ENCODE peak calls at places on chromosome 19, in seven cellular contexts. T is RWPE1, N is activated B cell treated with CpG ODN at 0.5 μM for 24 hours, B is fibroblast of lung, W is glutamatergic neuron, R is astrocyte of the cerebellum, P is body of pancreas. S is an unnamed sample.

GRCh38 chr19:28917661-28918060 is 295.3 kb downstream of the UQCRFS1 start:
- DNase-seq in T (no peak), P (no peak), B (no peak), N (no peak), W (no peak), R (no peak), S (no peak)

GRCh38 chr19:41997851-41998229 is 3.8 kb upstream of the ATP1A3 start:
- DNase-seq in R (no peak), P (no peak), W (peak), N (no peak), T (no peak), B (no peak), S (no peak)

GRCh38 chr19:41774515-41774980 is 19.2 kb downstream of the CEACAM6 start:
- DNase-seq in R (no peak), T (peak), W (no peak), P (no peak), B (no peak), N (no peak), S (no peak)

GRCh38 chr19:43450545-43450997 is 14.8 kb downstream of the LYPD3 start:
- DNase-seq in P (peak), W (no peak), T (no peak), B (peak), R (no peak), N (no peak), S (no peak)

GRCh38 chr19:54364775-54365257 is at the start of gene LAIR1:
- DNase-seq in R (no peak), N (no peak), P (peak), W (no peak), T (no peak), B (no peak), S (no peak)

GRCh38 chr19:12997967-12998940 is 3.0 kb downstream of the NFIX start:
- DNase-seq in W (no peak), T (no peak), P (no peak), B (no peak), R (no peak), N (no peak), S (no peak)

GRCh38 chr19:11227201-11227886 is 12.1 kb upstream of the ANGPTL8 start:
- DNase-seq in W (no peak), P (no peak), B (no peak), N (no peak), R (no peak), T (peak), S (no peak)

GRCh38 chr19:49915271-49915670 is 13.7 kb upstream of the ATF5 start:
- DNase-seq in R (no peak), P (no peak), W (no peak), T (no peak), N (no peak), B (no peak), S (no peak)

GRCh38 chr19:50896591-50897190 is 14.5 kb downstream of the KLK4 start:
- DNase-seq in B (peak), N (peak), T (peak), W (no peak), P (peak), R (no peak), S (no peak)

GRCh38 chr19:1904385-1905070 is 671 bp upstream of the ADAT3 start:
- DNase-seq in W (no peak), B (no peak), P (peak), T (peak), N (peak), R (no peak), S (no peak)

GRCh38 chr19:41328157-41328817 is 18.3 kb downstream of the CCDC97 start:
- DNase-seq in W (no peak), B (peak), R (no peak), N (no peak), T (no peak), P (peak), S (no peak)

GRCh38 chr19:38433268-38433733 is at the start of gene RYR1:
- DNase-seq in B (no peak), R (no peak), P (peak), N (peak), W (peak), T (peak), S (no peak)

GRCh38 chr19:31283701-31284100 is 65.5 kb downstream of the TSHZ3 start:
- DNase-seq in W (no peak), N (no peak), P (no peak), R (no peak), T (no peak), B (no peak), S (no peak)

GRCh38 chr19:47723573-47723923 is 10.3 kb downstream of the EHD2 start:
- DNase-seq in T (no peak), N (no peak), R (no peak), P (peak), W (no peak), B (peak), S (peak)

GRCh38 chr19:6516659-6517291 is 14.1 kb upstream of the TNFSF9 start:
- DNase-seq in P (peak), T (peak), W (peak), B (peak), R (peak), N (peak), S (peak)

GRCh38 chr19:13156968-13157882 is 7.0 kb downstream of the IER2 start:
- DNase-seq in P (peak), R (no peak), W (no peak), B (no peak), T (no peak), N (no peak), S (no peak)

GRCh38 chr19:52248256-52248655 is 21.1 kb upstream of the ZNF766 start:
- DNase-seq in W (peak), P (peak), B (peak), N (no peak), R (no peak), T (no peak), S (peak)

GRCh38 chr19:3346677-3347353 is 19.6 kb upstream of the NFIC start:
- DNase-seq in W (no peak), B (peak), P (peak), R (no peak), N (no peak), T (no peak), S (no peak)

GRCh38 chr19:3342246-3342645 is 24.1 kb upstream of the NFIC start:
- DNase-seq in N (no peak), R (no peak), T (no peak), W (no peak), P (no peak), B (no peak), S (no peak)

GRCh38 chr19:3345850-3346460 is 20.4 kb upstream of the NFIC start:
- DNase-seq in B (no peak), N (no peak), T (no peak), P (no peak), R (no peak), W (no peak), S (no peak)

GRCh38 chr19:3344608-3345598 is 21.5 kb upstream of the NFIC start:
- DNase-seq in T (no peak), R (no peak), P (no peak), B (no peak), N (no peak), W (no peak), S (no peak)

DNA sequence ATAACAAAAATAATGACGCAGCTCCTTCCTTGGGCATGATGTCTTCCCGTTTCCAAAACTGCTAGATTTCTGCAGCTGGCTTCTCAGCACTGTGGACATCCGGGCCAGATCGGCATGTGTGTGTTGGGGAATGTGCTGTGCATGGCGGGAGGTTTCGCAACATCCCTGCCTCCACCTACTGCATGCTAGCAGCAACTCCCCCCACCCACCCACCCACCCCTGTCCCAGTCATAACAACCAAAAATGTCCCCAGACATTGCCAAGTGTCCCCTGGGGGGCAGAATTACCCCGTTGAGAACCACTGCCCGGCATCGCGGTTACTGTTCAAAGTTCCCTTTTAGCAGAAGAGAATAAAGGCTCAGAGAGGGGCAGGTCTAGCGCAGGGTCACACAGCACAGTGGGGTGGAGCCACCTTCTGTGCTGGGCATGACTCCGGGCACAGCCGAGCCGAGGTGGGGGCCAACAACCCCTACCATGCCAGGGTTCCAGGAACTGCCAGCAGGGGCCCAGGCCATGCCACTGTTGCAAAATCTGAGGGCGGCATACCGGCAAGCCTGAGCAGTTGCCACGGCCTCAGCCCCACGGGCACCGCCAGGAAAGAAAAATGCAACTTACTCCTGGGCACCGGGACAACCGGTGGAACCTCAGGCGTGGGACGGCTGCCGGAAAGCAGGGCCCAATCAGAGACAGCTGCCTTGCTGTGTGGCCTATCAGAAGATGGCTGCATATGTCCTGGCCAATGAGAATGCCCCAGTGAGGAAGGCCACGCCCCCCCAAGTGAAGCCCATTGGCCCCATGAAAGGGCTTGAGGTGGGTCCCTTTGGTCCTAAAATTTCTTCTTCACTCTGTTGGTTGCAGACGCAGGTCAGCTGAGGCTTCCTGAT is 22.5 kb upstream of the NFIC start:
- DNase-seq in P (peak), W (no peak), T (peak), R (peak), N (no peak), B (peak), S (peak)
- TF ChIP-seq CTCF in P (no peak), W (no peak), T (no peak), R (no peak), N (no peak), B (no peak), S (no peak)

GRCh38 chr19:8241646-8242045 is 32.5 kb downstream of the CERS4 start:
- DNase-seq in P (no peak), T (no peak), W (no peak), N (no peak), B (no peak), R (no peak), S (no peak)

GRCh38 chr19:8242212-8242821 is 33.1 kb downstream of the CERS4 start:
- DNase-seq in P (no peak), N (no peak), W (no peak), B (no peak), R (no peak), T (no peak), S (no peak)

GRCh38 chr19:8245869-8246835 is 37.0 kb downstream of the CERS4 start:
- DNase-seq in N (no peak), B (no peak), R (no peak), T (no peak), W (no peak), P (no peak), S (no peak)

GRCh38 chr19:8243146-8243545 is 34.0 kb downstream of the CERS4 start:
- DNase-seq in B (no peak), R (no peak), N (no peak), T (no peak), W (no peak), P (no peak), S (no peak)

GRCh38 chr19:8244442-8244841 is 35.3 kb downstream of the CERS4 start:
- DNase-seq in R (no peak), W (no peak), T (no peak), P (no peak), N (no peak), B (no peak), S (no peak)
- TF ChIP-seq CTCF in R (no peak), W (no peak), T (no peak), P (no peak), N (no peak), B (no peak), S (no peak)

GRCh38 chr19:3039641-3040077 is 10.6 kb upstream of the TLE2 start:
- DNase-seq in P (peak), N (no peak), T (no peak), R (no peak), W (no peak), B (no peak), S (no peak)
- TF ChIP-seq CTCF in P (peak), N (no peak), T (no peak), R (no peak), W (no peak), B (no peak), S (no peak)

GRCh38 chr19:35142531-35143230 is 374 bp upstream of the FXYD7 start:
- DNase-seq in B (peak), T (peak), W (peak), R (no peak), N (peak), P (peak), S (no peak)
- TF ChIP-seq CTCF in B (peak), T (peak), W (peak), R (peak), N (no peak), P (peak), S (peak)

S was measured in AG09319.